ENCODE peak calls at places on chromosome 21, in nine cellular contexts. Y is A549, J is GM23338, E is SK-N-SH, A is Panc1, S is HL-60, V is HepG2, O is K562, W is GM12878. N is an unnamed sample.
A peak's percentile ranks its signal among the peaks of the same experiment; 100 is the strongest.

GRCh38 chr21:43278766-43279577 is 110.2 kb downstream of the CRYAA start:
- DNase-seq in Y (no peak), J (no peak), E (no peak), A (no peak), S (no peak), V (no peak), O (no peak), W (no peak), N (no peak)

GRCh38 chr21:15986277-15986676 is 256.5 kb downstream of the USP25 start:
- DNase-seq in Y (no peak), J (no peak), E (no peak), A (no peak), S (no peak), V (no peak), O (no peak), W (no peak), N (no peak)

GRCh38 chr21:32949701-32950100 is 76.0 kb upstream of the OLIG2 start:
- DNase-seq in Y (no peak), J (no peak), E (no peak), A (no peak), S (no peak), V (no peak), O (no peak), W (no peak), N (no peak)

GRCh38 chr21:14114251-14114650 is 96.5 kb downstream of the LIPI start:
- DNase-seq in Y (no peak), J (peak; percentile 89), E (no peak), A (no peak), S (no peak), V (no peak), O (no peak), W (no peak), N (no peak)

GRCh38 chr21:42567181-42567560 is 53.5 kb downstream of the SLC37A1 start:
- DNase-seq in Y (no peak), J (no peak), E (no peak), A (no peak), S (no peak), V (no peak), O (no peak), W (no peak), N (no peak)

GRCh38 chr21:42093991-42094417 is 22.9 kb downstream of the UMODL1 start:
- DNase-seq in Y (no peak), J (no peak), E (no peak), A (no peak), S (no peak), V (peak; percentile 11), O (no peak), W (no peak), N (no peak)

GRCh38 chr21:41706678-41707077 is 60.2 kb downstream of the RIPK4 start:
- DNase-seq in Y (peak; percentile 22), J (no peak), E (no peak), A (no peak), S (no peak), V (peak; percentile 86), O (peak; percentile 53), W (no peak), N (no peak)

GRCh38 chr21:31721381-31721780 is 10.5 kb downstream of the SCAF4 start:
- DNase-seq in Y (no peak), J (no peak), E (no peak), A (no peak), S (no peak), V (no peak), O (no peak), W (no peak), N (no peak)

GRCh38 chr21:42160111-42160949 is 58.6 kb upstream of the ABCG1 start:
- DNase-seq in Y (no peak), J (no peak), E (no peak), A (no peak), S (no peak), V (no peak), O (no peak), W (no peak), N (no peak)

GRCh38 chr21:41307219-41307618 is 9.4 kb upstream of the FAM3B start:
- DNase-seq in Y (no peak), J (no peak), E (no peak), A (no peak), S (no peak), V (no peak), O (no peak), W (no peak), N (no peak)

GRCh38 chr21:31711326-31711725 is 20.6 kb downstream of the SCAF4 start:
- DNase-seq in Y (no peak), J (no peak), E (no peak), A (no peak), S (no peak), V (no peak), O (no peak), W (no peak), N (no peak)

GRCh38 chr21:41612674-41613250 is 104.8 kb upstream of the TMPRSS2 start:
- DNase-seq in Y (peak; percentile 75), J (peak; percentile 78), E (peak; percentile 79), A (no peak), S (no peak), V (peak; percentile 15), O (peak; percentile 52), W (no peak), N (no peak)

DNA sequence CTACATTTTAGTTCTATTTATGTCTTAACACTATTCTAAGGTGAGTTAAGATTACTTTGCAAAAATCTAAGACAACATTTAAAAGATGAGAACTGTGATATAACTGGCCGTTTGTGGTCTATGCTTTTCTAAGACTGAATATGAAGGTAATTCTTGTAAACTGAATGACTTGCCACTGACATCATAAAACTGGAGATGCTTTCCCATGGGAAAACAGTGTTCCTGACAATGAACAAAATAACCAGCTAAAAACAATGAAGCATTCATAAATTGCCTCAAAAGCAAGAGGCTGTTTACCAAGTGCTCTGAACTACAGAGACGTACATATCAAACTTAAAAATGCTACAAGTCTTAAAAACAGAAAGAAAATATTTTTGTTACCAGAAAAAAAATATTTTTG is 54.7 kb downstream of the APP start:
- DNase-seq in Y (peak; percentile 6), J (no peak), E (no peak), A (no peak), S (no peak), V (no peak), O (no peak), W (no peak), N (no peak)
- H3K4me3 ChIP-seq in Y (no peak overlapping the region), J (no peak overlapping the region), E (no peak overlapping the region), A (no peak overlapping the region), S (no peak overlapping the region), V (no peak overlapping the region), O (no peak overlapping the region), W (no peak overlapping the region), N (no peak overlapping the region)

GRCh38 chr21:39025198-39025597 is 158.1 kb downstream of the PSMG1 start:
- DNase-seq in Y (no peak), J (no peak), E (no peak), A (no peak), S (no peak), V (no peak), O (no peak), W (no peak), N (no peak)

GRCh38 chr21:39022035-39022900 is 161.0 kb downstream of the PSMG1 start:
- DNase-seq in Y (no peak), J (no peak), E (no peak), A (no peak), S (no peak), V (no peak), O (no peak), W (no peak), N (no peak)

GRCh38 chr21:39022901-39023693 is 160.2 kb downstream of the PSMG1 start:
- DNase-seq in Y (no peak), J (peak; percentile 72), E (no peak), A (no peak), S (no peak), V (peak; percentile 37), O (peak; percentile 26), W (no peak), N (no peak)

GRCh38 chr21:39021475-39021832 is 161.8 kb downstream of the PSMG1 start:
- DNase-seq in Y (no peak), J (no peak), E (no peak), A (no peak), S (no peak), V (no peak), O (no peak), W (no peak), N (no peak)

GRCh38 chr21:39024538-39024937 is 158.7 kb downstream of the PSMG1 start:
- DNase-seq in Y (no peak), J (no peak), E (no peak), A (no peak), S (no peak), V (no peak), O (no peak), W (no peak), N (no peak)
- TF ChIP-seq REST in Y (no peak), J (no peak), E (no peak), A (no peak), S (no peak), V (no peak), O (no peak), W (no peak), N (no peak)

GRCh38 chr21:28138272-28138671 is 854.4 kb downstream of the LTN1 start:
- DNase-seq in Y (no peak), J (no peak), E (no peak), A (no peak), S (no peak), V (no peak), O (no peak), W (no peak), N (no peak)
- H3K4me3 ChIP-seq in Y (no peak overlapping the region), J (no peak overlapping the region), E (no peak overlapping the region), A (no peak overlapping the region), S (no peak overlapping the region), V (no peak overlapping the region), O (no peak overlapping the region), W (no peak overlapping the region), N (no peak overlapping the region)

GRCh38 chr21:37093977-37094376 is 20.9 kb downstream of the TTC3 start:
- DNase-seq in Y (no peak), J (no peak), E (no peak), A (no peak), S (no peak), V (no peak), O (no peak), W (no peak), N (no peak)

GRCh38 chr21:37087188-37087587 is 14.1 kb downstream of the TTC3 start:
- DNase-seq in Y (peak; percentile 66), J (peak; percentile 15), E (no peak), A (no peak), S (no peak), V (no peak), O (peak; percentile 79), W (no peak), N (peak; percentile 29)

GRCh38 chr21:37085726-37086125 is 12.7 kb downstream of the TTC3 start:
- DNase-seq in Y (no peak), J (no peak), E (no peak), A (no peak), S (no peak), V (no peak), O (peak; percentile 58), W (no peak), N (no peak)

GRCh38 chr21:37082856-37083611 is 10.0 kb downstream of the TTC3 start:
- DNase-seq in Y (no peak), J (no peak), E (no peak), A (no peak), S (no peak), V (peak; percentile 89), O (no peak), W (no peak), N (no peak)

DNA sequence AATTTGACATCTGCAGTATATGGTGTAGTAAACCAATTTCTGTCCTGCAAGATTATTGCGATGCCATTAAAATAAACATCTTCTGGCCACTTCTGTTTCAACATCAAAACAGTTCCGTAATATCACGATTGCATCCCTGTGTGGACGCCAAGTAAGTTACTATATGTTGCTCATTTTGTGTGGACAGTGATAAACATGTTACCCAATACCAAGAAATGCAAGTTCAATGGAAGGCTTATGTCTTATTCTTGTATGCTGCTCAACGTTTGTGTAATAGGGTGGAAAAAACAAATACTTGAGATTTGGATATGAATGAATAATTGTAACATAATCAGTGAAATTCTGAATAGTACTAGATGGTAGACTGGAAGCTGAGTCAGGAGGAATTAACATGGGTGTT is 15.1 kb downstream of the TTC3 start:
- DNase-seq in Y (no peak), J (no peak), E (no peak), A (no peak), S (no peak), V (no peak), O (no peak), W (no peak), N (no peak)
- TF ChIP-seq REST in Y (no peak), J (no peak), E (no peak), A (no peak), S (no peak), V (no peak), O (no peak), W (no peak), N (no peak)

N was measured in HCT116.